ENCODE peak calls at places on chromosome 3, in seven cellular contexts. U, J, F, W, M, Y and O are unnamed samples.

GRCh38 chr3:59212128-59212764 is 162.4 kb upstream of the CFAP20DC start:
- DNase-seq in U (no peak), J (peak; percentile 61), F (no peak), W (no peak), M (peak; percentile 63), Y (peak; percentile 60), O (peak; percentile 10)

GRCh38 chr3:10280177-10280529 is 12.6 kb downstream of the GHRL start:
- DNase-seq in U (no peak), J (no peak), F (no peak), W (no peak), M (no peak), Y (no peak), O (no peak)

GRCh38 chr3:65576228-65576627 is 462.5 kb downstream of the MAGI1 start:
- DNase-seq in U (no peak), J (no peak), F (no peak), W (no peak), M (no peak), Y (no peak), O (no peak)

GRCh38 chr3:46693897-46694235 is 387 bp upstream of the ALS2CL start:
- DNase-seq in U (peak; percentile 48), J (no peak), F (no peak), W (no peak), M (no peak), Y (no peak), O (no peak)

GRCh38 chr3:190116551-190117067 is 4.1 kb downstream of the P3H2 start:
- DNase-seq in U (no peak), J (peak; percentile 60), F (no peak), W (no peak), M (no peak), Y (peak; percentile 54), O (no peak)

GRCh38 chr3:171829841-171830559 is 13.1 kb upstream of the TMEM212 start:
- DNase-seq in U (peak; percentile 84), J (peak; percentile 90), F (peak; percentile 89), W (peak; percentile 76), M (peak; percentile 79), Y (peak; percentile 80), O (peak; percentile 87)

GRCh38 chr3:114619771-114620170 is 325.9 kb downstream of the TIGIT start:
- DNase-seq in U (no peak), J (no peak), F (no peak), W (no peak), M (no peak), Y (no peak), O (no peak)

GRCh38 chr3:139538733-139539132 is 809 bp downstream of the RBP1 start:
- DNase-seq in U (no peak), J (peak; percentile 63), F (peak; percentile 81), W (peak; percentile 37), M (peak; percentile 78), Y (peak; percentile 9), O (no peak)

GRCh38 chr3:186097663-186098451 is 11.0 kb downstream of the ETV5 start:
- DNase-seq in U (peak; percentile 78), J (peak; percentile 93), F (peak; percentile 73), W (peak; percentile 29), M (peak; percentile 93), Y (peak; percentile 77), O (peak; percentile 50)

GRCh38 chr3:140913728-140914127 is 27.9 kb upstream of the SLC25A36 start:
- DNase-seq in U (no peak), J (no peak), F (no peak), W (no peak), M (no peak), Y (no peak), O (no peak)

GRCh38 chr3:190038050-190038631 is 82.6 kb downstream of the P3H2 start:
- DNase-seq in U (peak; percentile 89), J (peak; percentile 74), F (peak; percentile 71), W (peak; percentile 35), M (peak; percentile 56), Y (peak; percentile 36), O (peak; percentile 50)

GRCh38 chr3:149009732-149010131 is 18.4 kb downstream of the GYG1 start:
- DNase-seq in U (no peak), J (no peak), F (no peak), W (no peak), M (peak; percentile 37), Y (no peak), O (no peak)

GRCh38 chr3:123732447-123732846 is 147.6 kb upstream of the HACD2 start:
- DNase-seq in U (no peak), J (no peak), F (no peak), W (no peak), M (peak; percentile 84), Y (no peak), O (peak; percentile 81)

GRCh38 chr3:6721496-6721895 is 139.4 kb upstream of the GRM7 start:
- DNase-seq in U (no peak), J (no peak), F (no peak), W (no peak), M (no peak), Y (no peak), O (no peak)

GRCh38 chr3:193983846-193984245 is 152.1 kb upstream of the HES1 start:
- DNase-seq in U (no peak), J (no peak), F (no peak), W (no peak), M (no peak), Y (no peak), O (no peak)

GRCh38 chr3:115836944-115837343 is 213.6 kb downstream of the GAP43 start:
- DNase-seq in U (no peak), J (peak; percentile 47), F (no peak), W (no peak), M (peak; percentile 14), Y (peak; percentile 26), O (peak; percentile 52)
- TF ChIP-seq CTCF in U (no peak), J (peak; percentile 77), F (no peak), W (peak; percentile 40), M (peak; percentile 61), Y (peak; percentile 63), O (peak; percentile 51)

GRCh38 chr3:39153977-39154299 is 547 bp upstream of the CSRNP1 start:
- DNase-seq in U (no peak), J (no peak), F (no peak), W (no peak), M (no peak), Y (no peak), O (no peak)
- H3K4me3 ChIP-seq in U (peak overlapping the region; percentile 65), J (peak overlapping the region; percentile 81), F (peak overlapping the region; percentile 29), W (peak overlapping the region; percentile 93), M (peak overlapping the region; percentile 24), Y (peak overlapping the region; percentile 56), O (peak overlapping the region; percentile 46)

GRCh38 chr3:125140817-125141595 is 71.5 kb downstream of the SLC12A8 start:
- DNase-seq in U (no peak), J (no peak), F (no peak), W (no peak), M (peak; percentile 44), Y (no peak), O (no peak)
- TF ChIP-seq CTCF in U (no peak), J (no peak), F (no peak), W (no peak), M (no peak), Y (no peak), O (no peak)

DNA sequence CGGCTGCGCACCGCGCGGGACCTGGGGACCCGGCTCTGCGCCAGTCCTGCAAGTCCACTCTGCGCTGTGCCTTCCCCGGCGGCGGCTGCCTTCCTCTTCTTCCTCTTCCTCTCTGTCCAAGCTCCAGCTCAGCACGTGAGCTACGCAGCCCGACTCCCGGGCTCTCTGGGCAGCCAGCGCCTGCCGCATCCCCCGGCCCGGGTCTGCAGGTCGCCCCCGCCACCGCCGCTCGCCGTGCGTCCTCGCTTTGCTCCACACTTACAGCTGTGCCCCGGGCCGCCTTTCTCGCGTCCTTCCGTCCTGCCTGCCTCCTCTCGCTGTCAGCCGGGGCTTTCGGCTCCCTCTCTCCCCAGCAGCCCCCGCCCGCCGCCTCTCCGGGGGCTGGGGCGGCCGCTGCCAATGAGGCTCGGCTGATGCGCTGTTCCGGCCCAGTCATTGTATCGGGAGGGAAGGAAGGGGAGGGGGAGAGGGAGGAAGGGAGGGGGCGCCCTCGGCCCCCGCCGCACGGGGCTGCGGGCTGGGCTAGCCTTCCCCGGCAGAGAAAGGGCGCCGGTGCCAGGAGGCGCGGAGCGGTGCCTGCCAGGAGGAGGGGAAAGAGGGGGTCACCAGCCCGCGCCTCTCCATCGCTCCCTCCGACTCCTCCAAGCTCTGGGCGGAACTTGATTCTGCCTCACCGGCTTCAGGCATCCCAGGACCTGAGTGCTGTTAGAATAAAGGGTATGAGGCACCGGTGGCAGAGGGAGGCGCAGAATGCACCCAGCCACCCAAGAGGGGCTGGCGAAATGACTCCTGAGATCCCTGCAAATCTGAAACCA is 156.6 kb upstream of the FRMD4B start:
- DNase-seq in U (no peak), J (peak; percentile 14), F (no peak), W (peak; percentile 22), M (no peak), Y (no peak), O (peak; percentile 2)
- H3K4me3 ChIP-seq in U (peak overlapping the region; percentile 76), J (peak overlapping the region; percentile 75), F (peak overlapping the region; percentile 15), W (peak overlapping the region; percentile 61), M (no peak overlapping the region), Y (no peak overlapping the region), O (no peak overlapping the region)

GRCh38 chr3:12484198-12484982 is at the start of gene TSEN2:
- DNase-seq in U (peak; percentile 96), J (peak; percentile 97), F (peak; percentile 97), W (peak; percentile 93), M (peak; percentile 96), Y (peak; percentile 89), O (peak; percentile 99)
- TF ChIP-seq CTCF in U (no peak), J (peak; percentile 18), F (no peak), W (no peak), M (peak; percentile 34), Y (peak; percentile 44), O (no peak)

DNA sequence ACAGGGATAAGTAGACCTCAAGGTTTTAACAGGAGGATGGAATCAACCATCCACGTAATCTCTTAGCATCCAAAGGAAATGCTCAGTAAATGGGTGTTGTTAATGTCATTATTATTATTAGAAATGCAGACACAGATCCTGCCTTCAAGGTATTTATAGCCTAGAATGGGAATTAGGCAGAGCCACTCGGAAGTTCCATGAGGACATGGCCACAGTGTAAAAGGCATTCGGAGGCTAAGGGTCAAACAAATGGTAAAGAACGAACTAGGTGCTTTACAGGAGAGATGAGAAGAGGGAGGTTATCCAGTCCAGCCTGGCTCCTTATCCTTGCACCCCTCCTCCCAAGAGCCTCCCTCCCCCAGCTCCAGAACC is 65.0 kb downstream of the SRGAP3 start:
- DNase-seq in U (no peak), J (no peak), F (no peak), W (no peak), M (no peak), Y (no peak), O (no peak)
- H3K4me3 ChIP-seq in U (no peak overlapping the region), J (no peak overlapping the region), F (no peak overlapping the region), W (no peak overlapping the region), M (no peak overlapping the region), Y (no peak overlapping the region), O (no peak overlapping the region)

GRCh38 chr3:53642211-53642610 is 147.8 kb downstream of the CACNA1D start:
- DNase-seq in U (no peak), J (no peak), F (no peak), W (no peak), M (no peak), Y (no peak), O (no peak)

GRCh38 chr3:53646723-53647122 is 152.3 kb downstream of the CACNA1D start:
- DNase-seq in U (no peak), J (no peak), F (no peak), W (no peak), M (no peak), Y (no peak), O (no peak)

GRCh38 chr3:53641397-53641796 is 147.0 kb downstream of the CACNA1D start:
- DNase-seq in U (no peak), J (no peak), F (no peak), W (no peak), M (no peak), Y (no peak), O (no peak)

GRCh38 chr3:53645754-53646153 is 151.3 kb downstream of the CACNA1D start:
- DNase-seq in U (no peak), J (no peak), F (no peak), W (peak; percentile 21), M (no peak), Y (no peak), O (no peak)

GRCh38 chr3:53643757-53644156 is 149.3 kb downstream of the CACNA1D start:
- DNase-seq in U (no peak), J (no peak), F (no peak), W (no peak), M (no peak), Y (no peak), O (no peak)
- TF ChIP-seq CTCF in U (no peak), J (no peak), F (no peak), W (no peak), M (no peak), Y (no peak), O (no peak)